ENCODE peak calls at places on chromosomes 16 and 17, in nine cellular contexts. M, J, O, V, W, C, E, B and Q are unnamed samples.

GRCh38 chr17:37743612-37743874 is 1.3 kb downstream of the HNF1B start:
- DNase-seq in C (peak), W (no peak), B (no peak), O (no peak), V (peak), E (no peak), J (no peak), M (peak), Q (no peak)

GRCh38 chr17:5897320-5897911 is 172.8 kb upstream of the WSCD1 start:
- DNase-seq in E (no peak), W (no peak), C (no peak), M (no peak), O (no peak), V (no peak), J (no peak), B (no peak), Q (no peak)

GRCh38 chr16:64468515-64469090 is 653.3 kb downstream of the CDH11 start:
- DNase-seq in O (no peak), V (no peak), M (no peak), C (no peak), W (peak), J (no peak), E (no peak), B (no peak), Q (no peak)

GRCh38 chr17:61487161-61487654 is 35.0 kb downstream of the TBX4 start:
- DNase-seq in E (no peak), J (no peak), W (no peak), B (no peak), M (peak), O (no peak), C (no peak), V (no peak), Q (no peak)

GRCh38 chr17:50157891-50158290 is 7.4 kb upstream of the PPP1R9B start:
- DNase-seq in J (no peak), W (no peak), M (no peak), B (no peak), O (no peak), E (no peak), C (no peak), V (no peak), Q (no peak)

GRCh38 chr17:77770331-77771105 is 188.0 kb upstream of the TNRC6C start:
- DNase-seq in C (no peak), V (no peak), J (no peak), B (no peak), W (no peak), E (no peak), M (no peak), O (no peak), Q (no peak)

GRCh38 chr16:13873835-13874438 is 46.0 kb upstream of the ERCC4 start:
- DNase-seq in J (peak), W (peak), M (no peak), V (no peak), O (no peak), C (no peak), B (no peak), E (no peak), Q (no peak)

GRCh38 chr16:569445-570254 is at the start of gene PIGQ:
- DNase-seq in W (peak), M (peak), J (peak), B (peak), V (peak), O (no peak), E (peak), C (peak), Q (peak)

GRCh38 chr16:71479420-71479819 is 9.7 kb downstream of the ZNF19 start:
- DNase-seq in J (peak), B (no peak), O (no peak), C (no peak), V (no peak), M (no peak), W (peak), E (no peak), Q (no peak)

GRCh38 chr16:144797-145252 is 6.4 kb upstream of the NPRL3 start:
- DNase-seq in J (no peak), V (no peak), O (no peak), W (no peak), C (no peak), B (no peak), E (no peak), M (no peak), Q (no peak)

GRCh38 chr17:20159406-20160075 is 150.4 kb downstream of the SPECC1 start:
- DNase-seq in C (no peak), M (no peak), V (no peak), E (no peak), B (no peak), W (no peak), O (no peak), J (peak), Q (no peak)

GRCh38 chr16:83581082-83581481 is 226.7 kb upstream of the HSBP1 start:
- DNase-seq in C (no peak), V (no peak), B (no peak), O (no peak), M (no peak), W (no peak), J (no peak), E (no peak), Q (no peak)

GRCh38 chr17:36525113-36525512 is 9.6 kb downstream of the MYO19 start:
- DNase-seq in J (no peak), C (no peak), E (no peak), O (no peak), B (no peak), V (no peak), W (no peak), M (no peak), Q (no peak)

DNA sequence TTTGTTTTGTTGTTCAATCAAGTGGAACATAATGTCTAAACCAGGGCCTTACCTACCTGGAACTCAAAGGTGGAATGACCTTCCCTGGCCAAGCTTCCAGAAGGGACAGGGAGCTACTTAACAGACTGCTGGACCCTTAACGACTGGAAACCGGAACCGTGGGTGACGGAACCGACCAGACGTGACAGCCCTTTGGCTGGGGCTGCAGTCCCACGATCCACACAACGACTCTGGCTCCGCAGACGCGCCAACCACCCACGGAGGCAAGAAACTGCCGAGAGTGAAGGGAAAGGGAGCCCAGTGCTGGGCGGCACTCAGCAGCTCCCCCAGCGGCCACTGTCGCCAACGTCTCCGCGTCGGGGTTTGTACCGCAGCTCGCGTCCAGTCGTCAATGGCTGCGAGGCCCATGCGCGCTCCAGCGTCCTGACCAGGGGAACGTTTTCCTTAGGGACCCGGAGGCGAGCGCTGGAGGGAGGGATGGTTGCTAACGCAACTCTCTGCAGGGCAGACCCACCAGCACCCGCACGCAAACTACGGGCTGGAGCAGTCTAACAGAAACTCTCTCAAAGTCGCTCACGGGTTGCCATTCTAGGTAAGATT is 5.5 kb upstream of the KIF22 start:
- DNase-seq in J (no peak), C (peak), O (no peak), E (no peak), B (peak), W (peak), M (peak), V (peak), Q (peak)
- H3K4me3 ChIP-seq in J (no peak), C (no peak), O (no peak), E (peak), B (peak), W (no peak), M (peak), V (no peak), Q (no peak)

DNA sequence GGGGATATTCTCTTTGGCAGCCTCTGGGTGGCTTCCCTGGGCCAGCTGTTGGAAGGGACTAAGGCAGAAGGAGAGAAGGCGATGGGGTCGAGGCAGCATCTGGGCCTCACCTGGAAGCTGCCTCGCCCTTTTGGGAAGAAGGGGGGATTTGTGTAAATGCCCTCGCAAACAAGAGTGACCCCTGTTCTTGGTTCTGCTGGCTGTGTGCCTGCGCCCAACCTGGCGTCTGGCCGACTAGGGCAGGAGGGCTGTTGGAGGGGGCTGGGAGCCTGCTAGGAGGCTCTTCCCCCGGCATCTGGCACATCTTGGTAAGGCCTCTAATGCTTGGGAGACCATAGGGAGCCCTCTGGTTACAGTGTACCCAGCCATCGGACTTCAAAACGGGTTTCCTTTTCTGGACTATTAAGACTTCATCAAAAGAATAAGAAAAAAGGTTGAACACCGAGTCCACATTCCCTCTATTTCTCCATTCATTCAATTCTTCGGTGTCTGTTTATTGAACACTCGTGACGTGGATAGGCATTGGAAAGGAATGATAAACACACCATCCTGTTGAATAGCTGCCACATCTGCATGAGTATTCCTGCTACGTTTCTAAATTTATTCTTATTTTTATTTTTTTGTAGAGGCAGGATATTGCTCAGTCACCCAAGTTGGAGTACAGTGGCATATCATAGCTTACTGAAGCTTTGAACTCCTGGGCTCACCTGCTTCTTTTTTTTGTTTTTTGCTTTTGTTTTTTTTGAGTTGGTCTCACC is 80.6 kb upstream of the CIBAR2 start:
- DNase-seq in W (no peak), M (no peak), B (no peak), J (no peak), V (no peak), O (no peak), E (no peak), C (no peak), Q (no peak)
- H3K4me3 ChIP-seq in W (no peak), M (no peak), B (no peak), J (no peak), V (no peak), O (no peak), E (no peak), C (no peak), Q (no peak)

GRCh38 chr17:81522491-81523125 is 5.6 kb upstream of the FSCN2 start:
- DNase-seq in W (no peak), O (no peak), J (no peak), C (peak), B (no peak), V (no peak), E (no peak), M (no peak), Q (no peak)

GRCh38 chr17:81519284-81520020 is 6.9 kb upstream of the ACTG1 start:
- DNase-seq in M (peak), W (peak), J (no peak), C (peak), O (no peak), V (peak), B (no peak), E (no peak), Q (no peak)

GRCh38 chr17:81518785-81519283 is 6.2 kb upstream of the ACTG1 start:
- DNase-seq in B (no peak), E (no peak), V (peak), M (peak), O (no peak), W (peak), C (peak), J (no peak), Q (no peak)

GRCh38 chr17:81518113-81518784 is 5.7 kb upstream of the ACTG1 start:
- DNase-seq in V (no peak), J (no peak), C (no peak), W (peak), M (no peak), E (no peak), O (no peak), B (no peak), Q (no peak)

DNA sequence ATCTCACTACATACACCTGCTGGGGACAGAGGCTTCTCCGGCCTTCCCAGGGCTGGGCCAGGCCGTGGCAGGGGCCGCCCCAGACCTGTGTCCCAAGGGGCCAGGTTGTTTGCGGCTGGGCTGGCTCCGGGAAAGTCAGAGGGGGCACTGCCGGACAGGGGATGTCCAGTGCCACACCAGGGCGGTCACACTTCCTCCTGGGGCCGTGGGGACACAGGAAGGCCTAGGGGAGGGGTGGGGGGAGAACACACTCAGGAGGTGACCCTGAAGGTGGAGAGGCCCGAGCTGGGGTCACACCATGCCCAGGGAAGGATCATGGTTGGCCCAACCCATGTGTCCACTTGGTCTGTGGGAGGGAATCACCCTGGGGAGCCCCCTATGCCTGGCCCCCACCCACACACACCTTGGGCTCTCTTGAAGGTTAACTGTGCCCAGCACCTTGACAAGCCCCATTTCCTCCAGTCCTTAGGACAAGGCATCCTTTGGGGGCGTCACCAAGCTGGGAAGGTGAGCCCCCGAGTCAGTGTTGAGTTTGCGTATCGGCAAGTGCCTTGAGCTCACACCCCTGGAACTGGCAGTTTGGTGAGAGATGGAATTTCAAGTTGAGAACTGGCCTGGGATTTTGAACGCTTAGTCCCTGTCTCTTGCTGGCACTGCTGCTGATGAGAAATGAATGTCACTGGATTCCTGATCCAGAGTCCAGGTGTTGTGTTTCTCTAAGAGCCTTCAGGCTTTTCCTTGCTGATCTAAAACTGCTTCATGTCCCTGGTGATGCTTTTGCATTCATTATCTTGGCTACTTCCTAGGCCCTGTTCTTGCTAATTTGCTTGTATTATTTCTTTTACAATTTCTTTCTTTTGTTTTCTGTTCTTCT is 7.7 kb upstream of the ACTG1 start:
- DNase-seq in J (no peak), C (peak), B (no peak), V (no peak), M (no peak), E (no peak), O (no peak), W (peak), Q (no peak)
- H3K4me3 ChIP-seq in J (no peak), C (no peak), B (no peak), V (peak), M (peak), E (peak), O (peak), W (peak), Q (no peak)

GRCh38 chr16:1919680-1919998 is 1.4 kb upstream of the HS3ST6 start:
- DNase-seq in J (no peak), O (no peak), C (no peak), W (no peak), B (no peak), E (no peak), V (no peak), M (no peak), Q (no peak)
- H3K4me3 ChIP-seq in J (no peak), O (no peak), C (no peak), W (no peak), B (no peak), E (no peak), V (no peak), M (no peak), Q (no peak)

GRCh38 chr17:44137891-44138709 is 3.6 kb upstream of the HROB start:
- DNase-seq in V (peak), W (peak), O (no peak), M (peak), E (peak), C (peak), B (peak), J (peak), Q (peak)
- H3K4me3 ChIP-seq in V (no peak), W (no peak), O (no peak), M (no peak), E (peak), C (no peak), B (peak), J (peak), Q (no peak)